ENCODE peak calls at places on chromosomes 11 and 22, in four cellular contexts. One of them, this sample, is unnamed.

GRCh38 chr11:9675691-9676090 is 11.8 kb downstream of the SWAP70 start:
- DNase-seq in GM12878: no peak
- DNase-seq in HepG2: no peak
- DNase-seq in H1: no peak
- DNase-seq in this sample: peak

GRCh38 chr11:132960273-132960672 is 572.0 kb downstream of the OPCML start:
- DNase-seq in GM12878: no peak
- DNase-seq in HepG2: no peak
- DNase-seq in H1: no peak
- DNase-seq in this sample: no peak

GRCh38 chr11:29641201-29641600 is 375.6 kb downstream of the KCNA4 start:
- DNase-seq in GM12878: no peak
- DNase-seq in HepG2: no peak
- DNase-seq in H1: no peak
- DNase-seq in this sample: no peak

GRCh38 chr11:120385110-120385509 is 48.9 kb downstream of the ARHGEF12 start:
- DNase-seq in GM12878: no peak
- DNase-seq in HepG2: no peak
- DNase-seq in H1: no peak
- DNase-seq in this sample: no peak

GRCh38 chr11:94885133-94885532 is 88.2 kb downstream of the CWC15 start:
- DNase-seq in GM12878: peak
- DNase-seq in HepG2: no peak
- DNase-seq in H1: no peak
- DNase-seq in this sample: no peak

GRCh38 chr11:44443836-44444769 is 121.4 kb upstream of the CD82 start:
- DNase-seq in GM12878: no peak
- DNase-seq in HepG2: no peak
- DNase-seq in H1: no peak
- DNase-seq in this sample: no peak

GRCh38 chr22:30483169-30483568 is 11.4 kb upstream of the SEC14L3 start:
- DNase-seq in GM12878: no peak
- DNase-seq in HepG2: no peak
- DNase-seq in H1: no peak
- DNase-seq in this sample: no peak

GRCh38 chr11:9784602-9785315 is 120.9 kb downstream of the SWAP70 start:
- DNase-seq in GM12878: no peak
- DNase-seq in HepG2: no peak
- DNase-seq in H1: no peak
- DNase-seq in this sample: no peak

GRCh38 chr11:68354181-68354872 is 41.9 kb downstream of the LRP5 start:
- DNase-seq in GM12878: no peak
- DNase-seq in HepG2: no peak
- DNase-seq in H1: no peak
- DNase-seq in this sample: no peak

GRCh38 chr22:20237480-20238440 is 30.4 kb downstream of the RTN4R start:
- DNase-seq in GM12878: no peak
- DNase-seq in HepG2: no peak
- DNase-seq in H1: no peak
- DNase-seq in this sample: no peak

GRCh38 chr11:78417888-78418583 is 416 bp upstream of the GAB2 start:
- DNase-seq in GM12878: no peak
- DNase-seq in HepG2: peak
- DNase-seq in H1: peak
- DNase-seq in this sample: no peak

GRCh38 chr22:31496735-31497146 is 405 bp downstream of the SFI1 start:
- DNase-seq in GM12878: no peak
- DNase-seq in HepG2: no peak
- DNase-seq in H1: no peak
- DNase-seq in this sample: no peak

GRCh38 chr22:36612458-36612857 is 83.5 kb upstream of the EIF3D start:
- DNase-seq in GM12878: no peak
- DNase-seq in HepG2: no peak
- DNase-seq in H1: no peak
- DNase-seq in this sample: no peak

GRCh38 chr11:117731689-117732290 is 65.2 kb downstream of the DSCAML1 start:
- DNase-seq in GM12878: no peak
- DNase-seq in HepG2: no peak
- DNase-seq in H1: no peak
- DNase-seq in this sample: no peak

GRCh38 chr11:1425439-1425838 is 35.7 kb downstream of the BRSK2 start:
- DNase-seq in GM12878: no peak
- DNase-seq in HepG2: no peak
- DNase-seq in H1: no peak
- DNase-seq in this sample: no peak

GRCh38 chr11:88421530-88421929 is 84.0 kb upstream of the CTSC start:
- DNase-seq in GM12878: peak
- DNase-seq in HepG2: no peak
- DNase-seq in H1: no peak
- DNase-seq in this sample: no peak

GRCh38 chr11:119491753-119492455 is 68.9 kb upstream of the THY1 start:
- DNase-seq in GM12878: no peak
- DNase-seq in HepG2: no peak
- DNase-seq in H1: no peak
- DNase-seq in this sample: no peak

GRCh38 chr22:31099386-31099785 is 8.0 kb downstream of the SELENOM start:
- DNase-seq in GM12878: no peak
- DNase-seq in HepG2: no peak
- DNase-seq in H1: no peak
- DNase-seq in this sample: no peak

GRCh38 chr22:46561435-46561905 is 24.1 kb upstream of the CELSR1 start:
- DNase-seq in GM12878: peak
- DNase-seq in HepG2: peak
- DNase-seq in H1: no peak
- DNase-seq in this sample: peak

GRCh38 chr11:122733301-122733686 is 77.8 kb downstream of the UBASH3B start:
- DNase-seq in GM12878: no peak
- DNase-seq in HepG2: no peak
- DNase-seq in H1: no peak
- DNase-seq in this sample: no peak

GRCh38 chr11:120272303-120272702 is 32.4 kb downstream of the POU2F3 start:
- DNase-seq in GM12878: no peak
- DNase-seq in HepG2: no peak
- DNase-seq in H1: no peak
- DNase-seq in this sample: no peak

GRCh38 chr11:117618956-117619355 is 178.1 kb downstream of the DSCAML1 start:
- DNase-seq in GM12878: no peak
- DNase-seq in HepG2: no peak
- DNase-seq in H1: peak
- DNase-seq in this sample: no peak

GRCh38 chr11:44556735-44557409 is 8.6 kb upstream of the CD82 start:
- DNase-seq in GM12878: peak
- DNase-seq in HepG2: peak
- DNase-seq in H1: peak
- DNase-seq in this sample: peak

GRCh38 chr22:49570032-49570848 is 257.4 kb downstream of the BRD1 start:
- DNase-seq in GM12878: no peak
- DNase-seq in HepG2: no peak
- DNase-seq in H1: peak
- DNase-seq in this sample: no peak

GRCh38 chr11:2963112-2963754 is 28.9 kb downstream of the NAP1L4 start:
- DNase-seq in GM12878: no peak
- DNase-seq in HepG2: no peak
- DNase-seq in H1: no peak
- DNase-seq in this sample: no peak

GRCh38 chr11:121499405-121499804 is 46.6 kb upstream of the SORL1-AS1 start:
- DNase-seq in GM12878: no peak
- DNase-seq in HepG2: no peak
- DNase-seq in H1: no peak
- DNase-seq in this sample: no peak

GRCh38 chr11:74171630-74172465 is 759 bp downstream of the PPME1 start:
- DNase-seq in GM12878: no peak
- DNase-seq in HepG2: no peak
- DNase-seq in H1: no peak
- DNase-seq in this sample: no peak

GRCh38 chr11:103326070-103326794 is 217.0 kb downstream of the DYNC2H1 start:
- DNase-seq in GM12878: peak
- DNase-seq in HepG2: peak
- DNase-seq in H1: peak
- DNase-seq in this sample: peak

GRCh38 chr22:46071451-46072029 is 78.8 kb upstream of the PPARA start:
- DNase-seq in GM12878: no peak
- DNase-seq in HepG2: no peak
- DNase-seq in H1: peak
- DNase-seq in this sample: no peak

GRCh38 chr11:75324189-75324588 is 27.3 kb downstream of the ARRB1 start:
- DNase-seq in GM12878: no peak
- DNase-seq in HepG2: no peak
- DNase-seq in H1: no peak
- DNase-seq in this sample: no peak

GRCh38 chr11:107359701-107360100 is 97.9 kb downstream of the CWF19L2 start:
- DNase-seq in GM12878: no peak
- DNase-seq in HepG2: no peak
- DNase-seq in H1: no peak
- DNase-seq in this sample: peak
- TF ChIP-seq ZNF274 in GM12878: no peak
- TF ChIP-seq ZNF274 in HepG2: no peak
- TF ChIP-seq ZNF274 in H1: no peak
- TF ChIP-seq ZNF274 in this sample: no peak

DNA sequence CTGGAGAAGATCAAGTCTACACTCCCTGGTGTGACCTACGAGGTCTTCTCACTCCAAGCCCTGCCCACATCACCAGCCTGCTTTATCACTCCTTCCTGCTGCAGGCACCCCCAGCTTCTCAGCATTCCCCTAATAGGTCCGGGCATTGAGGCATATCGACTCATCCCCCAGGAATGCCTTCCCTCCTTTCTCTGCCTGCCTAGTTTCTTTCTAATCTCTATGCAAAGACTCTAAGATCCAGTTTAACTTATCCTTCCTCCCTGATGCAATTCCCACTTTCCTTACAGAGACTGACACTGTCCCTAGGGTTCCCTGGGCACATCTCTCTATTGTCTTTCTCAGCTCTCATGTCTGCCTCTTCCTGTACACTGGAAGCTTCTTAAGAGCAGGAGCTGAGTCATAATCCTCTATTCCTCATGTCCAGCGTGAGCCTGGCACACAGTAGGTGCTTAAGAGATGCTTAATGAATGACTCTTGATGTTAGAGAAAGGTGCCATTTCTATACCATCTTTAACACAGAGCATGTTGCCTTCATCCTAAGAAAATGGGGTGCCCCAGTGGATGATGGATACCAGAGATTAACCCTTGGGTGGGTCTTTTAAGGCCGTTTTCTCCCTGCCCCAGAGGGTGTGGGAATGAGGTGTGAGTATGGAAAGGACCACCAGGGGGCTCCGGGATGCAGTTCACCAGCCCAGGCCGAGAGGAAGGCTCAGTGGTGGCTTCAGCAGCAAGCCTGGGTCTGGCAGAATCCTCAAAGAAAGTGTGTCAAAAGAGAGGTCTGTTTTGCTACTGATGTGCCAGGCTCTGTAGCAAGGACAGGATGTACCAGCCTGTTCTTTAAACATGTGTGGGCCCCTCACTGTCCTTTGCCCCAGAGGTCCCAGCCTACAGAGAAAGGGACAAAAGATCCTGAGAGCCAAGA is 34.7 kb downstream of the PARVA start:
- DNase-seq in GM12878: no peak
- DNase-seq in HepG2: peak
- DNase-seq in H1: peak
- DNase-seq in this sample: peak
- TF ChIP-seq SUZ12 in GM12878: no peak
- TF ChIP-seq SUZ12 in HepG2: no peak
- TF ChIP-seq SUZ12 in H1: no peak
- TF ChIP-seq SUZ12 in this sample: no peak

GRCh38 chr22:38981005-38981658 is 1.0 kb upstream of the APOBEC3B start:
- DNase-seq in GM12878: no peak
- DNase-seq in HepG2: peak
- DNase-seq in H1: no peak
- DNase-seq in this sample: no peak
- H3K4me3 ChIP-seq in GM12878: peak
- H3K4me3 ChIP-seq in HepG2: peak
- H3K4me3 ChIP-seq in H1: no peak
- H3K4me3 ChIP-seq in this sample: no peak

GRCh38 chr22:24128631-24129601 is 52.4 kb upstream of the SUSD2 start:
- DNase-seq in GM12878: no peak
- DNase-seq in HepG2: no peak
- DNase-seq in H1: no peak
- DNase-seq in this sample: no peak

GRCh38 chr22:24134090-24134846 is 47.0 kb upstream of the SUSD2 start:
- DNase-seq in GM12878: no peak
- DNase-seq in HepG2: no peak
- DNase-seq in H1: no peak
- DNase-seq in this sample: no peak

GRCh38 chr22:24129980-24130379 is 51.3 kb upstream of the SUSD2 start:
- DNase-seq in GM12878: no peak
- DNase-seq in HepG2: no peak
- DNase-seq in H1: no peak
- DNase-seq in this sample: no peak

GRCh38 chr22:24137595-24137994 is 43.7 kb upstream of the SUSD2 start:
- DNase-seq in GM12878: no peak
- DNase-seq in HepG2: no peak
- DNase-seq in H1: no peak
- DNase-seq in this sample: no peak

DNA sequence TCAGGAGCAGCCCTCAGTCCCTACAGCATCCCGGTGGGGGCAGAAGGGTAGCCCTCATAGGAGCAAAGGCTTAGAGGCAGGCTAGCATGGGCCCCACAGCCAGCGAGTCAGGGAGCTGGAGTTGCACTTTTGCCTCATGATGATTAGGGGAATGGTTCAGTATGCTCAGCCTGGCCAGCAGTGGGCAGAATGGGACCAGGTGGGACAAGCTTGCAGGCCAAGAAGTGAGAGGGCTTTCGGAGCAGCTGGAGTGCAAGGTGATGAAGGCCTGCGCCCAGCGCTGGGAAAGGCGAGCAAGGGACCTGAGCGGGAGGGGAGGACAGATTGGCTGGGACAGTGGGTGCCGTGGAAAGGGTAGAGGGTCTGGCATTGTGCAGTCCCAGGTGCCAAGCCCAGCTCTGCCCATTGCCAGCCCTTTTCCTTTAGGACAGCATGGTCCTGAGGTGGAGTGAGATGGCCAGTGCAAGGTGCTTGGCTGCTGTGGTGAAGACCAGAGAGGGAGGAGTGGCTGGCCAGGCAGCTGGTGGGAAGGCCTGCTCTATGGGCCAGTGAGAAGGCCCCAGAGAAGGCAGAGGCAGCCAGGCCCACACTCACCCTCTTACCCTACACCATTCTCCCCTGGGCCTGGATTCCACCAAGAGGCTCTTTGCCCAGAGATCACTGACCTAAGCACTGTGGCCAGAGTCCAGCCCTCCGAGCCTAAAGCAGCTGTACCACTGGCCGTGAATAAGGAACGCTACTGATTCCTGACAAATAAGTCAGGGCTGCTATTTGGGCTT is 47.9 kb upstream of the SUSD2 start:
- DNase-seq in GM12878: no peak
- DNase-seq in HepG2: no peak
- DNase-seq in H1: no peak
- DNase-seq in this sample: no peak
- TF ChIP-seq ZNF274 in GM12878: no peak
- TF ChIP-seq ZNF274 in HepG2: no peak
- TF ChIP-seq ZNF274 in H1: no peak
- TF ChIP-seq ZNF274 in this sample: no peak